ENCODE peak calls at places on chromosomes 1 and 21, in seven cellular contexts. P is SK-N-SH, I is fibroblast of lung, V is K562, L is neural progenitor cell, N is H9, C is endothelial cell of umbilical vein. E is an unnamed sample.

GRCh38 chr1:40925834-40926403 is 53.6 kb upstream of the CTPS1 start:
- DNase-seq in V (no peak), N (no peak), L (no peak), C (no peak), P (no peak), I (no peak), E (no peak)

GRCh38 chr1:243658596-243659105 is 191.4 kb downstream of the AKT3 start:
- DNase-seq in P (no peak), I (peak), N (no peak), C (no peak), L (no peak), V (no peak), E (no peak)

GRCh38 chr1:246418565-246419312 is 88.3 kb downstream of the SMYD3 start:
- DNase-seq in L (no peak), V (no peak), I (no peak), C (no peak), P (no peak), N (no peak), E (no peak)

GRCh38 chr1:201360486-201360885 is 17.0 kb downstream of the TNNT2 start:
- DNase-seq in C (no peak), P (no peak), V (no peak), N (no peak), I (no peak), L (no peak), E (no peak)

GRCh38 chr1:155052412-155053400 is 1.6 kb downstream of the ADAM15 start:
- DNase-seq in N (no peak), L (peak), P (peak), C (peak), V (peak), I (no peak), E (peak)

GRCh38 chr1:110106013-110106941 is 6.0 kb upstream of the UBL4B start:
- DNase-seq in N (peak), V (peak), L (peak), I (peak), C (peak), P (peak), E (peak)

GRCh38 chr1:11052839-11053757 is 6.1 kb upstream of the MASP2 start:
- DNase-seq in I (no peak), C (no peak), L (no peak), P (peak), N (no peak), V (peak), E (peak)

GRCh38 chr1:153308540-153308939 is 4.2 kb downstream of the PGLYRP3 start:
- DNase-seq in C (no peak), L (no peak), N (no peak), V (no peak), I (no peak), P (no peak), E (no peak)

GRCh38 chr1:203271018-203271743 is 34.1 kb upstream of the BTG2 start:
- DNase-seq in V (peak), P (peak), N (peak), L (peak), I (peak), C (peak), E (peak)

GRCh38 chr21:16891821-16892220 is 621.0 kb upstream of the CXADR start:
- DNase-seq in P (no peak), C (peak), V (no peak), N (no peak), I (peak), L (no peak), E (peak)

GRCh38 chr1:166925791-166926483 is 49.4 kb downstream of the ILDR2 start:
- DNase-seq in V (no peak), C (no peak), L (peak), I (peak), P (no peak), N (no peak), E (peak)

GRCh38 chr1:230186003-230186863 is 119.2 kb downstream of the GALNT2 start:
- DNase-seq in V (peak), L (no peak), I (peak), P (no peak), C (peak), N (peak), E (peak)

GRCh38 chr1:26786437-26787380 is 1.0 kb upstream of the PIGV start:
- DNase-seq in P (peak), N (peak), V (peak), I (peak), L (peak), C (peak), E (peak)

GRCh38 chr1:213983589-213984386 is 4.0 kb upstream of the PROX1 start:
- DNase-seq in C (no peak), L (peak), P (no peak), V (no peak), N (no peak), I (no peak), E (no peak)
- H3K4me2 ChIP-seq in C (peak), L (peak), P (no peak), V (no peak), N (peak), I (no peak), E (no peak)

DNA sequence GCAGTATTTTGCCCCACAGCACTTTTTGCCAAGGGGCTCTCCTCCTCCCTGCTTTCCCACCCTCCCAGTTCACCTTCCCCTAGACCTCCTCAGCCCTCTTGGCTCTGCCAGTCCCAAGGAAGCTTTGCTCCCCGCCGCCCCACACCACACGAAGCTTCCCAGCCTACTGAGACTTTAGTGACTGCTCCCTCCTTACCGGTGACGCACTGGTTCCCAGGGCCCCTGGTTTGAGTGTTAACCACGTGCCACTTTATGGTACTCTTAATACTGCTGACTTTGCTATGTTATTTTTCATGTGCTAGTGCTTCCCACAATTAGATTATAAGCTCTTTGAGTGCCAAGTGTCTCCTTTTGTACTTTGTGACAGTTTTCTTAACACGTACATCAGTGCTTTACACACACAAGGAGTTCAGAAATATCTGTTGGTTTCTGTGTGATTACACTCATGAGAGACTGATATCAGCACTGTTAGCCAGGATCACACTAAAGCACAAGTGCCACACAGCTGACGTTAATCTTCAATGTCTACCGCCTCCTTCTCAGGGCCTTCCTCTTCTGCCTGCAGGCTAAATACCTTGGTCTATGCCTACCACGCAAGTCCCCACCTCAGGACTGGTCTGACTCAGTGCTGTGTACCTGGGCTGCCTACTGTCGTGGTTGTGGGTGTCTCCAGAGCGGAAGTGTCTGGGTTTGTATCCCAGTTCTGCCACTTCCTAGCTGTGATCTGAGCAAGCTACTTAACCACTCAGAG is 61.0 kb downstream of the DNTTIP2 start:
- DNase-seq in L (no peak), C (no peak), V (no peak), I (no peak), N (no peak), P (no peak), E (no peak)
- H3K4me2 ChIP-seq in L (no peak), C (no peak), V (no peak), I (no peak), N (no peak), P (peak), E (no peak)

DNA sequence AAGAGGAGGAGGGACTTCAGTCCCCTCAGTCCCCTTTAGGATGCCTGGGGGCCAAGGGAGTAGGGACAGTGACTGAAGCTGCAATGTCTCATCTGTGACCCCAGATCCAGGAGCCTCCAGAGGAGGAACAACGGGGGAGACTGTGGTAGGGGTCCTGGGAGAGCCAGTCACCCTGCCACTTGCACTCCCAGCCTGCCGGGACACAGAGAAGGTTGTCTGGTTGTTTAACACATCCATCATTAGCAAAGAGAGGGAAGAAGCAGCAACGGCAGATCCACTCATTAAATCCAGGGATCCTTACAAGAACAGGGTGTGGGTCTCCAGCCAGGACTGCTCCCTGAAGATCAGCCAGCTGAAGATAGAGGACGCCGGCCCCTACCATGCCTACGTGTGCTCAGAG is 18.3 kb downstream of the LY9 start:
- DNase-seq in C (no peak), V (no peak), P (no peak), N (no peak), L (no peak), I (no peak), E (no peak)
- H3K4me2 ChIP-seq in C (no peak), V (no peak), P (no peak), N (no peak), L (no peak), I (no peak), E (no peak)

GRCh38 chr1:17304155-17304826 is 3.7 kb upstream of the PADI4 start:
- DNase-seq in P (no peak), I (no peak), C (no peak), V (no peak), N (no peak), L (no peak), E (peak)

GRCh38 chr1:17306407-17306806 is 1.6 kb upstream of the PADI4 start:
- DNase-seq in P (no peak), V (no peak), N (no peak), C (no peak), L (no peak), I (no peak), E (peak)

GRCh38 chr1:17304827-17305177 is 3.2 kb upstream of the PADI4 start:
- DNase-seq in N (no peak), P (no peak), C (no peak), L (no peak), I (no peak), V (no peak), E (no peak)

GRCh38 chr1:17306921-17307320 is 1.1 kb upstream of the PADI4 start:
- DNase-seq in N (no peak), P (no peak), I (no peak), V (no peak), C (no peak), L (no peak), E (no peak)

DNA sequence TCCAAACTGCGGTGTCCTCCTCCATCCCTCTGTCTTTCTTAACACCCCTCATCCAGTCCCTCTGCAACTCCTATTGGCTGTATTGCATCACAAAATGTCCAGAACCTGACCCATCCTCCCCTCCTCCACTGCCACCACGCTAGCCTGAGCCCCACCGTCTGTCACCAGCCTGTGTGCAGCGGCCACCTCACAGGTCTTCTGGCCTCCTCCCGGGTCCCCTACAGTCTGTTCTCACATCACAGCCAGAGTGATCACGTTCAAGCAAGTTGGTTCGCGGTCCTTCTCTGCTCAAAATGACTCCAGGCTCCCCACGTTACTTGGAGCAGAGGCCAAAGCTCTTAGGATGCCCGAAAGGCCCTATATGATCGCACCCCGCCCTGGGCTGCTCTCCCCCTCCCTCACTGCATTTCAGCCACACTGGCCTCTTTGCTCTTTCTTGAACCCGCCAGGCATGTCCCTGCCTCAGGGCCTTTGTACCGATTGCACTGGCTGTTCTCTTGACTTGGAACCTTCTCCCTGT is 2.4 kb upstream of the PADI4 start:
- DNase-seq in V (no peak), C (no peak), I (no peak), P (no peak), L (no peak), N (no peak), E (no peak)
- H3K4me2 ChIP-seq in V (no peak), C (no peak), I (no peak), P (no peak), L (no peak), N (no peak), E (no peak)

E was measured in GM23248.